ENCODE peak calls at places on chromosomes 2 and 18, in four cellular contexts. Z is HepG2, X is GM12878, H is K562. T is an unnamed sample.

GRCh38 chr18:50649821-50650220 is 89.9 kb downstream of the MAPK4 start:
- DNase-seq in Z (no peak), X (no peak), H (no peak), T (no peak)

GRCh38 chr2:64918220-64918886 is 70.8 kb upstream of the SLC1A4 start:
- DNase-seq in Z (no peak), X (no peak), H (no peak), T (peak)

GRCh38 chr2:138113871-138114525 is 149.7 kb downstream of the HNMT start:
- DNase-seq in Z (no peak), X (no peak), H (no peak), T (no peak)

GRCh38 chr2:170170281-170171035 is 7.5 kb upstream of the MYO3B start:
- DNase-seq in Z (no peak), X (no peak), H (no peak), T (no peak)

GRCh38 chr2:164747786-164748433 is 93.7 kb downstream of the COBLL1 start:
- DNase-seq in Z (no peak), X (no peak), H (no peak), T (no peak)

GRCh38 chr18:9952633-9953416 is 39.0 kb downstream of the VAPA start:
- DNase-seq in Z (no peak), X (no peak), H (peak), T (no peak)

GRCh38 chr2:148063633-148064032 is 42.7 kb downstream of the MBD5 start:
- DNase-seq in Z (no peak), X (no peak), H (no peak), T (no peak)

GRCh38 chr18:66066191-66066590 is 315.4 kb downstream of the CDH7 start:
- DNase-seq in Z (no peak), X (no peak), H (no peak), T (no peak)

GRCh38 chr2:107025869-107026380 is 140.0 kb upstream of the ST6GAL2 start:
- DNase-seq in Z (no peak), X (no peak), H (no peak), T (no peak)

GRCh38 chr2:85216927-85217326 is 83.7 kb downstream of the TCF7L1 start:
- DNase-seq in Z (no peak), X (peak), H (no peak), T (no peak)

GRCh38 chr2:233223059-233223894 is 28.2 kb upstream of the ATG16L1 start:
- DNase-seq in Z (no peak), X (peak), H (no peak), T (no peak)

GRCh38 chr2:34241905-34242740 is 643.0 kb upstream of the FAM98A start:
- DNase-seq in Z (no peak), X (no peak), H (no peak), T (no peak)

GRCh38 chr2:217918220-217919024 is 84.4 kb downstream of the TNS1 start:
- DNase-seq in Z (peak), X (no peak), H (peak), T (no peak)

DNA sequence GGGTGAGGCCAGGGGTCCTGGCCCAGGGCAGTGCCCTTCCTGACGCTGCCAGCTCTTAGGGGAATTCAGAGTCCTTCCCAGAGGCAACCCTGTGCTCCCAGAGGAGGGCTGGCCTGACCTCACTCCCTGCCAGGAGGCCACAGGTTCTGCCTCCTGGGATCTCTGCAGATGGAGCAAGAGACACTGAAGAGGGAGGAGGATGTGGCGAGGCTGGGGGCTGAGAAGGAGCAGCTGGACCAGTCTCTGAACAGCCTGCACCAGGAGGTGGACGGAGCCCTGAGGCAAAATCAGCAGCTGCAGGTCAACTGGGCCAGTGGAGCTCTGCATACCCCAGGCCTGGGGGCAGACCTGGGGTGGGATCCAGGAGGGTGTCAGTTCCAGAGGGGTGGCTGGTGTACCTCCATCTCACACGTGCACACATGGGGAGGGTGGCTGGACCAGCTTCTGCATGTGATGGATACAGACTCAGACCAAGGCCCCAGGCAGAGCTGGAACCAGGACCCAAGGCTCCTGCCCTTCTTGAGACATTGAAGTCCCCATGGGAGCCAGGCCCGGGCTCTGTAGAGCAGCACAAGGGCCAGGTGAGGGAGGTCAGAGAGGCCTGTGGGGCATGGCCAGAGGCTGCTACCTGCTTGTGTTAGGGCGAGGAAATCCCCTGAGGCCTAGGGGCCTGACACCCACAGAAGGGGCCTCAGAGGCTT is 9.7 kb upstream of the SNED1 start:
- DNase-seq in Z (no peak), X (no peak), H (no peak), T (no peak)
- TF ChIP-seq YY1 in Z (no peak), X (no peak), H (no peak), T (no peak)

GRCh38 chr2:122471779-122472178 is 716.3 kb downstream of the TSN start:
- DNase-seq in Z (no peak), X (no peak), H (no peak), T (no peak)

DNA sequence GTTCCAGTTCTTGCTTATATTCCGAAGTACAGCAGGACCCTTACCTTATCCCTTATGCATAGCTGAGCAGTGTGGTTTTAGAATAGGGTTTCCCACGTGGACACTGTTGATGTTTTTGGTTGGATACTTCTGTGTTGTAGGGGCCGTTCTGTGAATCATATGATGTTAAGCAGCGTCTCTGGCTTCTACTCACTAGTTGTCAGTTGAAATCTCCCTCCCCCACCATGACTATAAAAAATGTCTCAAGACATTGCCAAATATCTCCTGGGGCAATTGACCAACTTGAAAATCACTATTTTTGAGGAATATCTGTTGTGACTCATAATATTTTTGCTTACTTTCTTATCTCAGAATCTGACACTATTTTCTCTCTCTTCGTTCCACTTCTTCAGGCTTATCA is 713.7 kb downstream of the TSN start:
- DNase-seq in Z (no peak), X (no peak), H (no peak), T (no peak)
- TF ChIP-seq HDAC6 in Z (no peak), X (no peak), H (no peak), T (no peak)

DNA sequence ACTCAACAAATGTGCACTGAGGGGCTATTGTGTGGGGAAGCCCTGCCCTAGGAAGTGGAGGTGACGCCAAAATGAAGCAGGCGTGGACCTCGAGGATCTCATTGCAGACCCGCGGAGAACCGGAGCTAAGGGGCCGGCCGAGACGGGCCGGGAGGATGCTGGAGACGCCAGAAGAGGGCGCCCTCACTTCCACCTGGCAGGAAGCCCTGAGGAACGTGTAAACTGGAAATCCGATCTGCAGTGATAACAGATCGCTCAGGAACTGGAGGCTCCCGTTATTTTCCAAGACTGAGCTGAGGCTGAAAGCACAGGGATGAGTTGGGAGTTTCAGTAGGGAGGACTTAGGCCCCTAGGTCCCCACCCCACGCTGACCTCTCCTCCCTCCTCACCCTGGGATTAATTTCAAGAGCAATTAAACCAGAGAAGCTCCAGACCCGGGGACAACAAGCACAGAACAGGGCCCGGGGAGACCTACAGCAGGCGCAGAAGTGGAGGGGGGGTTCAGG is 7.6 kb upstream of the COL6A3 start:
- DNase-seq in Z (peak), X (no peak), H (peak), T (peak)
- TF ChIP-seq YY1 in Z (no peak), X (peak), H (no peak), T (peak)

GRCh38 chr2:145411493-145411892 is 891.6 kb upstream of the ZEB2 start:
- DNase-seq in Z (no peak), X (peak), H (no peak), T (no peak)
- TF ChIP-seq HDAC6 in Z (no peak), X (no peak), H (no peak), T (no peak)

DNA sequence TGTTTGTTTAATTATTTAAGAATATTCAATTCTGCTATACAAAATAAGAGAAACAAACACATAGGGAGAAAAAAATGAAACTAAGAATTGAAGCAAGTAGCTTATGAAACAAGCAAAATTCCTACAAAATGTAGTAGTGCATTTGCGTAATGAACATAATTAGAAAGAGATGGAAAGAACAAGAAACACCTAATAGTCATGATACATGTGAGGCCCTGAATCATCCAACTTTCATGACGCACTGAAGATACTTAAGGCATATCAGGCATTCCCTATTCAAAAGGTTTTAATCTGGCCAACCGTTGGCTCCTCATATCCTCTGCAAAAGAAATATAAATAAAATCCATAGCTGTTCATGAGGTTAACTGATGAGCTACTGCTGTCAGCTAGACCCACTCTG is 14.5 kb upstream of the NAB1 start:
- DNase-seq in Z (no peak), X (no peak), H (no peak), T (no peak)
- TF ChIP-seq YY1 in Z (no peak), X (no peak), H (no peak), T (no peak)

GRCh38 chr2:6309415-6310185 is 556.1 kb downstream of the CMPK2 start:
- DNase-seq in Z (no peak), X (peak), H (no peak), T (no peak)

GRCh38 chr2:6314218-6314855 is 551.4 kb downstream of the CMPK2 start:
- DNase-seq in Z (no peak), X (no peak), H (no peak), T (no peak)

GRCh38 chr2:6310186-6310909 is 555.4 kb downstream of the CMPK2 start:
- DNase-seq in Z (no peak), X (no peak), H (no peak), T (no peak)

GRCh38 chr2:6310910-6311215 is 554.8 kb downstream of the CMPK2 start:
- DNase-seq in Z (no peak), X (no peak), H (no peak), T (no peak)

DNA sequence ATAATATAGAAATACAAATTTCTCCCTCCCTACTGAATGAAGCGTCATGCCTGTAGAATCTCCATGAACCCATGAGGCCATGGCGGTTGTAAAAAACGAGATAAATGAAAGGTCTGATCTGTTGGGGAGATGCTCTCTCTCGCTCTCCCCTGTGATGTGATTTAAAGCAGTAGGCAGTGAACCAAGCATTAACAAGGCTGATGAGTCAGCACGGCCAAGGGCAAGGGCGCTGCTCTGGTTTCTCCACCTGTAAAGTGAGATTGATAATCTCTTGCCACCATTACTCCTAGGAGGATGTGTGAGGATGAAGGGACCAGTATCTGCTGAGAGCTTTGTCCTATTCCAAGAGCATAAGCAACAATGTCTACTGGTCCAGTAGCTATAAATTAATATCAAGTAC is 553.3 kb downstream of the CMPK2 start:
- DNase-seq in Z (no peak), X (no peak), H (no peak), T (no peak)
- TF ChIP-seq HDAC6 in Z (no peak), X (no peak), H (no peak), T (no peak)

GRCh38 chr2:193695367-193695766 is 1500.6 kb upstream of the TMEFF2 start:
- DNase-seq in Z (peak), X (no peak), H (no peak), T (no peak)
- TF ChIP-seq YY1 in Z (no peak), X (no peak), H (no peak), T (no peak)

GRCh38 chr2:231356474-231356849 is 39.0 kb upstream of the B3GNT7 start:
- DNase-seq in Z (no peak), X (no peak), H (no peak), T (no peak)

GRCh38 chr2:231357931-231358330 is 37.6 kb upstream of the B3GNT7 start:
- DNase-seq in Z (no peak), X (no peak), H (peak), T (no peak)

GRCh38 chr2:231353469-231353868 is 42.0 kb upstream of the B3GNT7 start:
- DNase-seq in Z (no peak), X (no peak), H (no peak), T (no peak)

GRCh38 chr2:231357048-231357447 is 38.5 kb upstream of the B3GNT7 start:
- DNase-seq in Z (no peak), X (no peak), H (no peak), T (no peak)

DNA sequence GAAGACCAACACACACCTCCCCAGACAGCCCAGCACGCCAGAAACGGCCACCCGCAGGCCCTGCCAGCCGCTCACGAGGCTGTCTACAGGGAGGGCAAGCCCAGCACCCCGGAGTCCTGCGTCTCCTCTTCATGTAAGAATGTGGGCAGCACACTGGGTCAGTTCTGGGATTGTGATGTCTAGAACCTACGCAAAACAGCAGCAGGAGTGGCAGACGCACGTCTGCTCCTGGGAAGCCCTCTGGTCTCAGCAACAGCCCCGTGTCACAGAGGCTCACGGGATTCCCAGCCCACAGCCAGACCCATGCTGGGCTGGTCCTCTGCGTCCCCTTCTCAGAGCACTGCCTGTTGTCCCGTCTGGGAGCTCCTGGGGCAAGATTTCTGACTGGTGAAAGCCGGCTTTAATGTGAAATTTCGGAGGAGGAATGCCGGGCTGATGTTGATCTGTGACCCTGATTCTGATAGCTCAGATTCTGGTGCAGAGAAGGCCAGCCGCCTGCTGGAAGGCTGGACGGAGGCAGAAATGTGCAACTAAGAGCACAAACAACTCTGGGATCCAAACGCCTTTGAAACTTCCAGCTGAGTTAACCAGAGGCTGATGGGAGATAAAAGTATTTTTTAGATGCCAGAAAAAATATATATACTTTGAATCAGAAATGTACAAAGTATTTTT is 39.6 kb upstream of the B3GNT7 start:
- DNase-seq in Z (no peak), X (no peak), H (no peak), T (no peak)
- TF ChIP-seq HDAC6 in Z (no peak), X (no peak), H (no peak), T (no peak)

DNA sequence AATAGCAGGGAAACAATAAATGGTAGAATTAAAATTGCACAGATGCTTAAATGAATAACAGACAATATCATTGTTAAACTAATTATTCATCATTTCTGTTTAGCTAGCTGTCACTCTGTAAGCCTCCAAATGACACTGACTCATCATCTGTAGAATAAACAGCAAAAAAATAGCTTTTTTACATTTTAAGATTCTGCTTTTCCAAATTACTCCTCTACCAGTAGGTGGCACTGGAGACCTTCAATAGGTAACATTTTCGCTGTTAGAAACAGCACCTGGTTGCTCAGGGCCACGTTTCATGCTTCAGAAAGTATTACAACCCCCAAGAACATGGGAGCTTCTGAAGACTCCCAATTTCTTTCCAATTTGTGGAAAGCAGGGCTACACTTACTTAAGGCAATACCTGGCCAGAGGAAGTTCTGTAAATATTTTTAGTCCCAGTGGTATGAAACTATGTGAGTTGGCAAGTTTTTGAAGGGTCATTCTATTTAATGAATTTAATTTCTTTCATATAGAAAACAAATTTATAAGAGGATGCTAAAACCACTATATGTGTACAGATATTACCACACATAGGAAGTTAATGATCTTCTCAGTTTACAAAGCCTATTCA is 45.4 kb downstream of the TTN start:
- DNase-seq in Z (peak), X (peak), H (peak), T (peak)
- TF ChIP-seq YY1 in Z (no peak), X (no peak), H (no peak), T (no peak)

DNA sequence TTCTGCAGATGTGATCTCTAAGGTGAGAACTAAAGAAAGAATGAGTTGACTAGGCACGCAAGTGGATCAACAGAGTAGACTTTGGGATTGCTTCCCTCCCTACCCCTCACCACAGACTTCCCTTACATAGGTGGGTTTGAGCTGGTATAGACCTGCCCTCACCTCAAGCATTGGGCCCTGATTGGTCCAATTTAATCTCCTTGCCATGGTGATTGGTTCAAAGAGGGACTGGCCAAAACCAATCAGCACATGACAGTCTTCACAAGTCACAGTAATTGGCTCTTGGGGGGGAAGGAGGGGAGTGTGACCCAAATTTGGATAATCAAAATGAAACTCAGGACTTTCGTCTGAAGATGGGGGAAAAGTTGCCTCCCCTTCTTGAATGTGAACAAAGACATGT is 36.6 kb upstream of the LNPK start:
- DNase-seq in Z (no peak), X (no peak), H (no peak), T (no peak)
- TF ChIP-seq HDAC6 in Z (no peak), X (no peak), H (no peak), T (no peak)

T was measured in H1.